ENCODE peak calls at places on chromosomes 7 and 10, in eight cellular contexts. K, B, I, A, W, X, O and E are unnamed samples.

GRCh38 chr7:38229386-38229785 is 44.0 kb downstream of the TARP start:
- DNase-seq in A (no peak), W (no peak), O (no peak), K (no peak), B (no peak), I (peak), X (no peak), E (peak)

GRCh38 chr7:103687272-103687671 is 241.3 kb upstream of the SLC26A5 start:
- DNase-seq in K (no peak), X (no peak), I (no peak), B (no peak), A (no peak), O (no peak), W (no peak), E (no peak)

GRCh38 chr10:116113721-116114501 is 159.1 kb downstream of the GFRA1 start:
- DNase-seq in O (no peak), A (no peak), W (no peak), B (no peak), K (no peak), I (no peak), X (no peak), E (peak)

GRCh38 chr10:62130948-62131347 is 137.7 kb downstream of the RTKN2 start:
- DNase-seq in W (no peak), X (no peak), A (no peak), K (no peak), O (no peak), B (no peak), I (no peak), E (peak)

GRCh38 chr7:141001561-141001960 is 13.2 kb downstream of the MRPS33 start:
- DNase-seq in W (no peak), X (no peak), A (no peak), I (peak), B (no peak), O (no peak), K (no peak), E (no peak)

GRCh38 chr10:44069573-44069972 is 315.3 kb downstream of the CXCL12 start:
- DNase-seq in K (no peak), O (no peak), I (no peak), A (no peak), W (no peak), X (no peak), B (no peak), E (no peak)

GRCh38 chr7:25765110-25765509 is 386.9 kb upstream of the NFE2L3 start:
- DNase-seq in A (no peak), I (no peak), K (no peak), B (no peak), W (no peak), X (no peak), O (no peak), E (no peak)

GRCh38 chr7:14000247-14000646 is 10.8 kb upstream of the ETV1 start:
- DNase-seq in X (no peak), K (no peak), A (no peak), O (no peak), I (no peak), W (no peak), B (no peak), E (no peak)

GRCh38 chr10:73413528-73414229 is at the start of gene ANXA7:
- DNase-seq in K (peak), O (peak), W (peak), X (peak), B (peak), I (peak), A (peak), E (peak)

GRCh38 chr10:101783736-101784118 is 481 bp upstream of the NPM3 start:
- DNase-seq in B (no peak), A (no peak), I (no peak), W (no peak), K (no peak), X (no peak), O (no peak), E (peak)

GRCh38 chr7:51350195-51350896 is 33.7 kb upstream of the COBL start:
- DNase-seq in B (peak), X (no peak), I (peak), W (no peak), K (no peak), O (no peak), A (no peak), E (no peak)

GRCh38 chr10:93680414-93681047 is 21.9 kb downstream of the FRA10AC1 start:
- DNase-seq in A (no peak), W (no peak), B (no peak), O (no peak), K (no peak), X (no peak), I (peak), E (peak)

GRCh38 chr7:97094531-97094930 is 23.0 kb upstream of the SDHAF3 start:
- DNase-seq in K (no peak), W (no peak), I (no peak), B (no peak), X (no peak), O (no peak), A (no peak), E (no peak)

GRCh38 chr10:128587689-128588088 is 461.5 kb upstream of the MKI67 start:
- DNase-seq in I (no peak), K (no peak), O (no peak), X (no peak), A (no peak), W (no peak), B (no peak), E (no peak)

GRCh38 chr7:151382079-151382885 is 27.6 kb downstream of the WDR86 start:
- DNase-seq in K (no peak), X (peak), A (no peak), O (no peak), B (no peak), W (no peak), I (no peak), E (no peak)

GRCh38 chr7:91383186-91383585 is 119.0 kb downstream of the FZD1 start:
- DNase-seq in I (no peak), A (no peak), K (no peak), O (no peak), X (no peak), W (no peak), B (no peak), E (peak)

GRCh38 chr7:88758355-88759215 is 915 bp upstream of the ZNF804B start:
- DNase-seq in A (peak), X (no peak), O (peak), B (no peak), W (no peak), I (peak), K (no peak), E (peak)

GRCh38 chr10:86222687-86223086 is 143.9 kb downstream of the GRID1 start:
- DNase-seq in X (no peak), A (no peak), I (no peak), K (no peak), W (no peak), B (no peak), O (no peak), E (no peak)